ENCODE peak calls at places on chromosomes 13 and 19, in nine cellular contexts. One of them, this sample, is unnamed.

GRCh38 chr19:38653028-38653571 is 5.7 kb downstream of the ACTN4 start:
- DNase-seq in heart right ventricle: no peak
- DNase-seq in GM23248: peak; percentile 81
- DNase-seq in WERI-Rb-1: peak; percentile 63
- DNase-seq in foreskin keratinocyte: no peak
- DNase-seq in tibial artery: peak; percentile 76
- DNase-seq in CD4-positive, alpha-beta memory T cell: no peak
- DNase-seq in right atrium auricular region: peak; percentile 83
- DNase-seq in heart left ventricle: no peak
- DNase-seq in this sample: no peak

GRCh38 chr19:38647368-38647965 is at the start of gene ACTN4:
- DNase-seq in WERI-Rb-1: peak; percentile 98
- DNase-seq in heart right ventricle: peak; percentile 100
- DNase-seq in foreskin keratinocyte: no peak
- DNase-seq in GM23248: peak; percentile 98
- DNase-seq in tibial artery: peak; percentile 98
- DNase-seq in heart left ventricle: peak; percentile 99
- DNase-seq in right atrium auricular region: peak; percentile 99
- DNase-seq in CD4-positive, alpha-beta memory T cell: peak; percentile 100
- DNase-seq in this sample: peak; percentile 99

GRCh38 chr19:17394891-17395415 is 957 bp upstream of the CCDC194 start:
- DNase-seq in heart right ventricle: peak; percentile 66
- DNase-seq in foreskin keratinocyte: no peak
- DNase-seq in WERI-Rb-1: peak; percentile 79
- DNase-seq in tibial artery: no peak
- DNase-seq in GM23248: peak; percentile 74
- DNase-seq in heart left ventricle: peak; percentile 68
- DNase-seq in CD4-positive, alpha-beta memory T cell: peak; percentile 24
- DNase-seq in right atrium auricular region: no peak
- DNase-seq in this sample: no peak

GRCh38 chr13:93621051-93621450 is 394.4 kb downstream of the GPC6 start:
- DNase-seq in CD4-positive, alpha-beta memory T cell: no peak
- DNase-seq in right atrium auricular region: no peak
- DNase-seq in WERI-Rb-1: no peak
- DNase-seq in foreskin keratinocyte: peak; percentile 15
- DNase-seq in heart left ventricle: no peak
- DNase-seq in GM23248: no peak
- DNase-seq in heart right ventricle: no peak
- DNase-seq in tibial artery: no peak
- DNase-seq in this sample: no peak

GRCh38 chr19:6060600-6061391 is 49.5 kb downstream of the RFX2 start:
- DNase-seq in tibial artery: no peak
- DNase-seq in right atrium auricular region: peak; percentile 71
- DNase-seq in GM23248: peak; percentile 71
- DNase-seq in foreskin keratinocyte: peak; percentile 93
- DNase-seq in CD4-positive, alpha-beta memory T cell: peak; percentile 31
- DNase-seq in heart left ventricle: no peak
- DNase-seq in WERI-Rb-1: no peak
- DNase-seq in heart right ventricle: no peak
- DNase-seq in this sample: no peak

GRCh38 chr19:49654581-49654980 is 11.1 kb downstream of the IRF3 start:
- DNase-seq in CD4-positive, alpha-beta memory T cell: no peak
- DNase-seq in foreskin keratinocyte: no peak
- DNase-seq in heart right ventricle: no peak
- DNase-seq in WERI-Rb-1: no peak
- DNase-seq in right atrium auricular region: no peak
- DNase-seq in GM23248: no peak
- DNase-seq in tibial artery: no peak
- DNase-seq in heart left ventricle: no peak
- DNase-seq in this sample: no peak

GRCh38 chr13:109672545-109672944 is 113.8 kb downstream of the IRS2 start:
- DNase-seq in CD4-positive, alpha-beta memory T cell: no peak
- DNase-seq in right atrium auricular region: no peak
- DNase-seq in heart right ventricle: no peak
- DNase-seq in WERI-Rb-1: no peak
- DNase-seq in GM23248: no peak
- DNase-seq in heart left ventricle: no peak
- DNase-seq in tibial artery: no peak
- DNase-seq in foreskin keratinocyte: no peak
- DNase-seq in this sample: no peak

GRCh38 chr19:34171539-34171876 is 796 bp upstream of the LSM14A start:
- DNase-seq in tibial artery: no peak
- DNase-seq in heart left ventricle: no peak
- DNase-seq in right atrium auricular region: no peak
- DNase-seq in WERI-Rb-1: no peak
- DNase-seq in GM23248: peak; percentile 94
- DNase-seq in foreskin keratinocyte: peak; percentile 65
- DNase-seq in CD4-positive, alpha-beta memory T cell: no peak
- DNase-seq in heart right ventricle: no peak
- DNase-seq in this sample: no peak

GRCh38 chr13:112545866-112546265 is 42.1 kb downstream of the TUBGCP3 start:
- DNase-seq in right atrium auricular region: no peak
- DNase-seq in CD4-positive, alpha-beta memory T cell: no peak
- DNase-seq in GM23248: peak; percentile 88
- DNase-seq in heart left ventricle: no peak
- DNase-seq in WERI-Rb-1: no peak
- DNase-seq in heart right ventricle: no peak
- DNase-seq in tibial artery: no peak
- DNase-seq in foreskin keratinocyte: peak; percentile 4
- DNase-seq in this sample: no peak

DNA sequence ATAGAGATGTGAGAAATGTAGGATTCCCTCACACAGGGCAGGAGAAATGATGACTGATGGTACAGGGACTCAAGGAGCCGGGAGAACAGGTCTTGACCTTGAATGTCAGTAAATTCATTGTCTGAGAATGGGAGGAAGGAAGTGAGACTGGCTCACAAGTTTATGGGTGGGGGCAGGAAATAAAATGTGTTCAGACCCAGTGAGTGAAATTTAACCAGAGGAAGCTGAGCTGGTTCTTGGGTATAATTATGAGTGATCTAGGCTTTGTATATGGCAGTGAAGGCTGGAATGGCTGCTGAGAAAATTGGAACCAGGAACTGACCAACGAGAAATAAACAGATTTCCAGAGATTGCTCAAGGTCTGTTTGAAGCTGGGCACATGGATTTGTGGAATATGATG is 6.3 kb upstream of the IGSF23 start:
- DNase-seq in right atrium auricular region: no peak
- DNase-seq in tibial artery: no peak
- DNase-seq in heart left ventricle: no peak
- DNase-seq in foreskin keratinocyte: no peak
- DNase-seq in WERI-Rb-1: no peak
- DNase-seq in GM23248: peak; percentile 57
- DNase-seq in heart right ventricle: no peak
- DNase-seq in CD4-positive, alpha-beta memory T cell: no peak
- DNase-seq in this sample: no peak
- H3K27ac ChIP-seq in right atrium auricular region: no peak overlapping the region
- H3K27ac ChIP-seq in tibial artery: no peak overlapping the region
- H3K27ac ChIP-seq in heart left ventricle: peak overlapping the region; percentile 71
- H3K27ac ChIP-seq in foreskin keratinocyte: no peak overlapping the region
- H3K27ac ChIP-seq in WERI-Rb-1: no peak overlapping the region
- H3K27ac ChIP-seq in GM23248: peak overlapping the region; percentile 20
- H3K27ac ChIP-seq in heart right ventricle: peak overlapping the region; percentile 61
- H3K27ac ChIP-seq in CD4-positive, alpha-beta memory T cell: no peak overlapping the region
- H3K27ac ChIP-seq in this sample: no peak overlapping the region

GRCh38 chr13:110866491-110867170 is 48.2 kb downstream of the ANKRD10 start:
- DNase-seq in right atrium auricular region: no peak
- DNase-seq in CD4-positive, alpha-beta memory T cell: no peak
- DNase-seq in GM23248: no peak
- DNase-seq in tibial artery: no peak
- DNase-seq in foreskin keratinocyte: no peak
- DNase-seq in heart right ventricle: no peak
- DNase-seq in heart left ventricle: no peak
- DNase-seq in WERI-Rb-1: no peak
- DNase-seq in this sample: no peak
- H3K27ac ChIP-seq in right atrium auricular region: no peak overlapping the region
- H3K27ac ChIP-seq in CD4-positive, alpha-beta memory T cell: no peak overlapping the region
- H3K27ac ChIP-seq in GM23248: no peak overlapping the region
- H3K27ac ChIP-seq in tibial artery: no peak overlapping the region
- H3K27ac ChIP-seq in foreskin keratinocyte: no peak overlapping the region
- H3K27ac ChIP-seq in heart right ventricle: no peak overlapping the region
- H3K27ac ChIP-seq in heart left ventricle: no peak overlapping the region
- H3K27ac ChIP-seq in WERI-Rb-1: no peak overlapping the region
- H3K27ac ChIP-seq in this sample: no peak overlapping the region

DNA sequence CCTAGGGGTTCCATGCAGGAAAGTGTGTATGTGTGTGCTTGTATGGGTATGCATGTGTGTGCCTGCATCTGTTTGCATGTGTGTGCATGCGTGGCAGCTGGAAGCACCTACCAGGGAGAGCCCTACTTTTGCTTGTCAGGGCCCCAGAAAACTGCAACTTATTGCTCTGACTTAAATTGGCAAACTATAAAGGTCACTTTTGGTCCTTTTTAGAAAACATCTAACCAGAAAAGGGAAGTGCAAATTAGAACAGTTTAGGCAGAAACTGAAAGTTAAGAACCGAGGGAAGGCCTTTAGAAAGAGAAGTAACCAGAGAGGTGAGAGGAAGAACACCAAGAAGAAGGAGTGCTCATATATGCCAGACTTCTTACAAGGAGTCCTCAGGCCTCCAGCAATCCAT is 32.5 kb downstream of the DLEU7 start:
- DNase-seq in foreskin keratinocyte: no peak
- DNase-seq in WERI-Rb-1: no peak
- DNase-seq in CD4-positive, alpha-beta memory T cell: no peak
- DNase-seq in right atrium auricular region: no peak
- DNase-seq in tibial artery: no peak
- DNase-seq in GM23248: no peak
- DNase-seq in heart right ventricle: no peak
- DNase-seq in heart left ventricle: no peak
- DNase-seq in this sample: no peak
- H3K27ac ChIP-seq in foreskin keratinocyte: no peak overlapping the region
- H3K27ac ChIP-seq in WERI-Rb-1: no peak overlapping the region
- H3K27ac ChIP-seq in CD4-positive, alpha-beta memory T cell: no peak overlapping the region
- H3K27ac ChIP-seq in right atrium auricular region: no peak overlapping the region
- H3K27ac ChIP-seq in tibial artery: no peak overlapping the region
- H3K27ac ChIP-seq in GM23248: no peak overlapping the region
- H3K27ac ChIP-seq in heart right ventricle: no peak overlapping the region
- H3K27ac ChIP-seq in heart left ventricle: no peak overlapping the region
- H3K27ac ChIP-seq in this sample: no peak overlapping the region

GRCh38 chr13:91241249-91241648 is 106.2 kb upstream of the MIR17HG start:
- DNase-seq in heart right ventricle: no peak
- DNase-seq in GM23248: no peak
- DNase-seq in right atrium auricular region: no peak
- DNase-seq in tibial artery: no peak
- DNase-seq in heart left ventricle: no peak
- DNase-seq in WERI-Rb-1: no peak
- DNase-seq in foreskin keratinocyte: no peak
- DNase-seq in CD4-positive, alpha-beta memory T cell: no peak
- DNase-seq in this sample: no peak

GRCh38 chr13:91245283-91245682 is 102.2 kb upstream of the MIR17HG start:
- DNase-seq in tibial artery: no peak
- DNase-seq in CD4-positive, alpha-beta memory T cell: no peak
- DNase-seq in foreskin keratinocyte: no peak
- DNase-seq in heart left ventricle: no peak
- DNase-seq in heart right ventricle: no peak
- DNase-seq in right atrium auricular region: no peak
- DNase-seq in WERI-Rb-1: no peak
- DNase-seq in GM23248: no peak
- DNase-seq in this sample: no peak

GRCh38 chr13:91240341-91240740 is 107.1 kb upstream of the MIR17HG start:
- DNase-seq in heart right ventricle: no peak
- DNase-seq in GM23248: no peak
- DNase-seq in tibial artery: no peak
- DNase-seq in CD4-positive, alpha-beta memory T cell: no peak
- DNase-seq in right atrium auricular region: no peak
- DNase-seq in heart left ventricle: no peak
- DNase-seq in WERI-Rb-1: no peak
- DNase-seq in foreskin keratinocyte: no peak
- DNase-seq in this sample: no peak

GRCh38 chr13:91238036-91238435 is 109.5 kb upstream of the MIR17HG start:
- DNase-seq in heart left ventricle: no peak
- DNase-seq in WERI-Rb-1: no peak
- DNase-seq in CD4-positive, alpha-beta memory T cell: no peak
- DNase-seq in foreskin keratinocyte: no peak
- DNase-seq in right atrium auricular region: no peak
- DNase-seq in tibial artery: no peak
- DNase-seq in heart right ventricle: no peak
- DNase-seq in GM23248: no peak
- DNase-seq in this sample: no peak

GRCh38 chr13:91242652-91243051 is 104.8 kb upstream of the MIR17HG start:
- DNase-seq in CD4-positive, alpha-beta memory T cell: no peak
- DNase-seq in GM23248: no peak
- DNase-seq in heart left ventricle: no peak
- DNase-seq in heart right ventricle: no peak
- DNase-seq in tibial artery: no peak
- DNase-seq in WERI-Rb-1: no peak
- DNase-seq in foreskin keratinocyte: no peak
- DNase-seq in right atrium auricular region: no peak
- DNase-seq in this sample: no peak
- H3K27ac ChIP-seq in CD4-positive, alpha-beta memory T cell: no peak overlapping the region
- H3K27ac ChIP-seq in GM23248: no peak overlapping the region
- H3K27ac ChIP-seq in heart left ventricle: no peak overlapping the region
- H3K27ac ChIP-seq in heart right ventricle: no peak overlapping the region
- H3K27ac ChIP-seq in tibial artery: no peak overlapping the region
- H3K27ac ChIP-seq in WERI-Rb-1: no peak overlapping the region
- H3K27ac ChIP-seq in foreskin keratinocyte: no peak overlapping the region
- H3K27ac ChIP-seq in right atrium auricular region: no peak overlapping the region
- H3K27ac ChIP-seq in this sample: no peak overlapping the region

DNA sequence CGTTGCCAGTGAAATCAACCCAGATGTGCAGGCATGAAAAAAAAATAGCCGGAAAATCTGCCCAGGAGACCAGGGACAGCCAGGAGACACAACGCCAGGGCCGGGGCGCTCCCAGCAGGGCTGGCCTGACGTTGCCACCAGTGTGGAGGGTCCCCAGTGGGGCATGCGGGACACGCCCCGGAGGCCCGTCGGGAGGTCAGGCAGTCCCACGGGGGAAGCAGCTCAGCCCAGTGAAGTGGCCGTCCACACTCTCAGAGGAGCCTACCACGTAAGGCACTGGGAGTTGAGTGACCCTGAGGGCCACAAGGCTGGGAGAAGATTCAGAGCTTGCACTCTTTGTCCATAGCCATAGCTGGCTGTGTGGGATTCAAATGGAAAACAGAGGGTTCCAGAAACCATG is 53.2 kb upstream of the GAS6 start:
- DNase-seq in WERI-Rb-1: peak; percentile 9
- DNase-seq in heart left ventricle: no peak
- DNase-seq in right atrium auricular region: peak; percentile 50
- DNase-seq in tibial artery: no peak
- DNase-seq in foreskin keratinocyte: no peak
- DNase-seq in CD4-positive, alpha-beta memory T cell: no peak
- DNase-seq in heart right ventricle: no peak
- DNase-seq in GM23248: no peak
- DNase-seq in this sample: peak; percentile 22
- H3K27ac ChIP-seq in WERI-Rb-1: no peak overlapping the region
- H3K27ac ChIP-seq in heart left ventricle: no peak overlapping the region
- H3K27ac ChIP-seq in right atrium auricular region: no peak overlapping the region
- H3K27ac ChIP-seq in tibial artery: no peak overlapping the region
- H3K27ac ChIP-seq in foreskin keratinocyte: no peak overlapping the region
- H3K27ac ChIP-seq in CD4-positive, alpha-beta memory T cell: no peak overlapping the region
- H3K27ac ChIP-seq in heart right ventricle: no peak overlapping the region
- H3K27ac ChIP-seq in GM23248: no peak overlapping the region
- H3K27ac ChIP-seq in this sample: no peak overlapping the region